ENCODE peak calls at places on chromosomes 11 and 22, in five cellular contexts. X is H1, E is GM12878, Q is HepG2, F is NT2/D1. D is an unnamed sample.

GRCh38 chr11:62546937-62547625 is 475 bp upstream of the AHNAK start:
- DNase-seq in X (peak), E (no peak), Q (no peak), F (no peak), D (no peak)

GRCh38 chr22:43706151-43706550 is 106.0 kb downstream of the EFCAB6 start:
- DNase-seq in X (no peak), E (no peak), Q (no peak), F (peak), D (no peak)

GRCh38 chr11:8338138-8338537 is 74.5 kb upstream of the LMO1 start:
- DNase-seq in X (peak), E (no peak), Q (peak), F (no peak), D (peak)

GRCh38 chr11:58024601-58025091 is 965 bp downstream of the OR9Q1 start:
- DNase-seq in X (no peak), E (no peak), Q (no peak), F (no peak), D (no peak)

GRCh38 chr11:71467164-71467563 is 14.2 kb downstream of the NADSYN1 start:
- DNase-seq in X (no peak), E (no peak), Q (no peak), F (no peak), D (no peak)

GRCh38 chr11:44539971-44540370 is 25.5 kb upstream of the CD82 start:
- DNase-seq in X (no peak), E (no peak), Q (no peak), F (peak), D (no peak)

GRCh38 chr11:92297551-92298237 is 73.1 kb downstream of the FAT3 start:
- DNase-seq in X (no peak), E (no peak), Q (no peak), F (no peak), D (no peak)

GRCh38 chr22:24441406-24442351 is 14.3 kb downstream of the ADORA2A start:
- DNase-seq in X (no peak), E (no peak), Q (no peak), F (no peak), D (no peak)

GRCh38 chr11:2741377-2742131 is 41.8 kb upstream of the KCNQ1OT1 start:
- DNase-seq in X (no peak), E (no peak), Q (no peak), F (no peak), D (no peak)

GRCh38 chr22:37748659-37749058 is 51.8 kb downstream of the TRIOBP start:
- DNase-seq in X (no peak), E (no peak), Q (no peak), F (no peak), D (no peak)

GRCh38 chr22:28837640-28838039 is 37.3 kb upstream of the XBP1 start:
- DNase-seq in X (no peak), E (no peak), Q (no peak), F (no peak), D (no peak)

GRCh38 chr11:19524171-19524671 is 188.4 kb upstream of the NAV2 start:
- DNase-seq in X (no peak), E (no peak), Q (no peak), F (no peak), D (peak)

GRCh38 chr11:76371170-76371569 is 9.8 kb downstream of the THAP12 start:
- DNase-seq in X (no peak), E (peak), Q (no peak), F (no peak), D (no peak)

GRCh38 chr11:36509265-36509664 is 807 bp downstream of the TRAF6 start:
- DNase-seq in X (no peak), E (no peak), Q (no peak), F (no peak), D (no peak)

GRCh38 chr11:122748968-122749687 is 89.2 kb upstream of the CRTAM start:
- DNase-seq in X (no peak), E (peak), Q (no peak), F (no peak), D (no peak)

GRCh38 chr11:132028380-132029240 is 658.2 kb downstream of the NTM start:
- DNase-seq in X (no peak), E (no peak), Q (peak), F (peak), D (no peak)

GRCh38 chr11:60862171-60862570 is 5.2 kb upstream of the ZP1 start:
- DNase-seq in X (no peak), E (no peak), Q (no peak), F (no peak), D (no peak)

GRCh38 chr11:47099213-47099917 is 77.3 kb downstream of the ARFGAP2 start:
- DNase-seq in X (no peak), E (no peak), Q (peak), F (no peak), D (no peak)

GRCh38 chr11:100247701-100248100 is 439.4 kb upstream of the ARHGAP42 start:
- DNase-seq in X (no peak), E (no peak), Q (no peak), F (no peak), D (no peak)

GRCh38 chr11:23278121-23278520 is 417.8 kb upstream of the CCDC179 start:
- DNase-seq in X (no peak), E (no peak), Q (no peak), F (no peak), D (no peak)

GRCh38 chr11:65416341-65417185 is 6.0 kb upstream of the NEAT1 start:
- DNase-seq in X (peak), E (no peak), Q (peak), F (peak), D (peak)

GRCh38 chr22:32584650-32585049 is 110.0 kb downstream of the FBXO7 start:
- DNase-seq in X (no peak), E (no peak), Q (no peak), F (no peak), D (no peak)

GRCh38 chr11:62921573-62922188 is 518 bp upstream of the CHRM1 start:
- DNase-seq in X (no peak), E (no peak), Q (no peak), F (no peak), D (no peak)

GRCh38 chr22:50737728-50738648 is at the start of gene ACR:
- DNase-seq in X (no peak), E (no peak), Q (no peak), F (no peak), D (no peak)

GRCh38 chr11:73969991-73970800 is 12.4 kb downstream of the UCP2 start:
- DNase-seq in X (no peak), E (no peak), Q (no peak), F (no peak), D (no peak)

GRCh38 chr11:34151166-34151565 is 45.7 kb downstream of the NAT10 start:
- DNase-seq in X (no peak), E (no peak), Q (no peak), F (no peak), D (no peak)

GRCh38 chr22:19520007-19520406 is 4.2 kb downstream of the CLDN5 start:
- DNase-seq in X (no peak), E (no peak), Q (no peak), F (no peak), D (no peak)

DNA sequence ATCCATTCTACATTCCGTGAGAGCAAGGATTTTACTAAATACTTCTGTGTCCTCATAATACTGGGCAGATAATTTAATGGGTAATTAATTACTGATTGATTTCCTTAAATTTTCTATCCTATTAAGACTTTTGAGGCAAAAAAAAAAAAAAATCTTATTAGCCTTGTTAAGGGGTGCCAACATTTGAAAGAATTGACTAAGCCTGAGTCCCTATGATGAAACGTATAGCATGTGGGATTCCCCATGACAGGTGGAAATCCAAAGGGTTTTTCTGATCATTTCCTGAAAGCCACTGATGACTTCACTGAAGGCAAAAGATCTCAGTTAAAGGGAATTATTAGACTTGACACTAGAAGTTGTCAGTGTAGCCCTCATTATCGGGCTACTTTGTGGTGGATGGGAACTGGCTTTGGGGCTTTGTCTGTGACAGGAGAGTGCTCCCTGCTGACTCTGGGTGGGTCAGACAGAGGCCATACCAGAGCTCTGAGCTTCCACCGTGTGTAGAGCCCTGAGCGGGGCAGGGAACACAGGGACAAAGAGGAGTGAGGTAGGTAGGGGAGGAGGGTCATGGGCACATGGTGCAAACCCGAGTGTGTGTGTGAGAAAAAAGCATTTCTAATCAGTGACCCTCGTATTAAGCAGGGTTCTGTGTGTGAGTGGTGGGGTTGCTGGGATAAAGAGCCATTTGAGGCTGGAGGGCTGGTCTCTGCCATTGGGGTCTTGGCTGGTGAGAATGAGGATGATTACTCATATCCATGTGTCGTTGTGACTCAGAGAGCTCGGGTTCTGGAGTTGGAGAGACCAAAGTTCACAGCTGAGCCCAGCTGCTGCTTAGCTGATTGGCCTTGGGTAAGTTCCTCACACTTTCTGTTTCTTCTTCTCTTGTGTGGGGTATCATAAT is 101.1 kb downstream of the GRIK4 start:
- DNase-seq in X (no peak), E (peak), Q (peak), F (no peak), D (no peak)
- TF ChIP-seq SUZ12 in X (no peak), E (no peak), Q (no peak), F (no peak), D (no peak)

GRCh38 chr11:101817536-101817935 is 97.3 kb upstream of the CEP126 start:
- DNase-seq in X (no peak), E (no peak), Q (no peak), F (no peak), D (no peak)
- TF ChIP-seq SUZ12 in X (no peak), E (no peak), Q (no peak), F (no peak), D (no peak)

GRCh38 chr22:21707677-21708076 is 27.9 kb downstream of the YPEL1 start:
- DNase-seq in X (no peak), E (no peak), Q (no peak), F (no peak), D (no peak)
- TF ChIP-seq SUZ12 in X (no peak), E (no peak), Q (no peak), F (no peak), D (no peak)

DNA sequence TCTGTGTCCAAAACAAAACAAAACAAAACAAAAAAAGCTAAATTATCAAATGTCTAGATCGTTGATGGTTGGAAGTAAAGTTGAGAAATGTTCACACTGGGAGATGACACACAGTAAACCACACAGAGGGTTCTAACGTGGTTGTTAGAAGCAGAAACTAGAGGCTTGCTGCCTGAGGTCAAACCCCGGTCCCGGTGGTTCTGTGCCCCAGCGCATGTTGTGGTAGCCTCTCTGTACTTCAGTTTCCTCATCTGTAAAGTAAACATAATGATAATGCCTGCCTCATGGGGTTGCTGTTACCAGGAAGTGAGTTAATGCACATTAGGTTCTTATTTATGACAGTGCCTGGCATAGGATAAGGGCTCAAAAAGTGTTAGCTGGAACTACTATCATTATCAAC is 33.4 kb downstream of the PPARA start:
- DNase-seq in X (no peak), E (no peak), Q (no peak), F (no peak), D (no peak)
- TF ChIP-seq SUZ12 in X (no peak), E (no peak), Q (no peak), F (no peak), D (no peak)

GRCh38 chr11:123977731-123978347 is at the start of gene OR10S1:
- DNase-seq in X (no peak), E (no peak), Q (no peak), F (no peak), D (no peak)
- TF ChIP-seq SUZ12 in X (no peak), E (no peak), Q (no peak), F (no peak), D (no peak)

GRCh38 chr11:48111941-48112340 is 104.7 kb upstream of the OR4B1 start:
- DNase-seq in X (peak), E (no peak), Q (no peak), F (no peak), D (no peak)
- TF ChIP-seq SUZ12 in X (no peak), E (no peak), Q (no peak), F (no peak), D (no peak)

GRCh38 chr22:26564672-26565071 is 25.3 kb downstream of the TPST2 start:
- DNase-seq in X (no peak), E (no peak), Q (no peak), F (no peak), D (no peak)

GRCh38 chr22:26566994-26567393 is 22.9 kb downstream of the TPST2 start:
- DNase-seq in X (no peak), E (no peak), Q (no peak), F (no peak), D (no peak)

GRCh38 chr22:26564181-26564580 is 25.8 kb downstream of the TPST2 start:
- DNase-seq in X (no peak), E (no peak), Q (no peak), F (no peak), D (no peak)

GRCh38 chr22:26565181-26565580 is 24.8 kb downstream of the TPST2 start:
- DNase-seq in X (no peak), E (no peak), Q (no peak), F (no peak), D (no peak)

GRCh38 chr22:26565889-26566288 is 24.0 kb downstream of the TPST2 start:
- DNase-seq in X (no peak), E (no peak), Q (no peak), F (no peak), D (no peak)
- TF ChIP-seq SUZ12 in X (no peak), E (no peak), Q (no peak), F (no peak), D (no peak)

D was measured in HEK293T.